ENCODE peak calls at places on chromosomes 4 and X, in five cellular contexts. F, Z, Q, D and P are unnamed samples. For H3K9me3, the result is how much of the 10 kb centered on the place peaks cover.

GRCh38 chr4:5932021-5932553 is 39.2 kb upstream of the CRMP1 start:
- DNase-seq in F (no peak), Z (no peak), Q (no peak), D (no peak), P (no peak)

GRCh38 chr4:18980516-18981233 is 959.1 kb upstream of the LCORL start:
- DNase-seq in F (no peak), Z (no peak), Q (no peak), D (no peak), P (no peak)

GRCh38 chr4:144174401-144175067 is 34.0 kb upstream of the GYPA start:
- DNase-seq in F (no peak), Z (peak), Q (no peak), D (no peak), P (no peak)

GRCh38 chrX:101025126-101025525 is 26.8 kb downstream of the TRMT2B start:
- DNase-seq in F (no peak), Z (no peak), Q (no peak), D (no peak), P (no peak)

GRCh38 chr4:123833156-123833555 is 436.6 kb downstream of the SPRY1 start:
- DNase-seq in F (no peak), Z (no peak), Q (no peak), D (no peak), P (no peak)

GRCh38 chrX:143634701-143635442 is 1.0 kb downstream of the SLITRK4 start:
- DNase-seq in F (no peak), Z (peak), Q (no peak), D (no peak), P (no peak)

GRCh38 chr4:10115271-10115656 is 1.3 kb downstream of the WDR1 start:
- DNase-seq in F (peak), Z (peak), Q (no peak), D (no peak), P (no peak)

GRCh38 chr4:128347175-128347868 is 59.7 kb upstream of the PGRMC2 start:
- DNase-seq in F (no peak), Z (peak), Q (no peak), D (no peak), P (no peak)

GRCh38 chr4:142719854-142720541 is 126.1 kb downstream of the INPP4B start:
- DNase-seq in F (no peak), Z (peak), Q (no peak), D (no peak), P (no peak)

GRCh38 chr4:88439161-88439760 is 17.7 kb upstream of the HERC5 start:
- DNase-seq in F (no peak), Z (no peak), Q (peak), D (peak), P (no peak)

GRCh38 chr4:79331126-79331876 is 5.4 kb upstream of the NAA11 start:
- DNase-seq in F (no peak), Z (peak), Q (no peak), D (no peak), P (no peak)

GRCh38 chr4:151519728-151520415 is 110.9 kb downstream of the FHIP1A start:
- DNase-seq in F (no peak), Z (no peak), Q (no peak), D (no peak), P (no peak)

DNA sequence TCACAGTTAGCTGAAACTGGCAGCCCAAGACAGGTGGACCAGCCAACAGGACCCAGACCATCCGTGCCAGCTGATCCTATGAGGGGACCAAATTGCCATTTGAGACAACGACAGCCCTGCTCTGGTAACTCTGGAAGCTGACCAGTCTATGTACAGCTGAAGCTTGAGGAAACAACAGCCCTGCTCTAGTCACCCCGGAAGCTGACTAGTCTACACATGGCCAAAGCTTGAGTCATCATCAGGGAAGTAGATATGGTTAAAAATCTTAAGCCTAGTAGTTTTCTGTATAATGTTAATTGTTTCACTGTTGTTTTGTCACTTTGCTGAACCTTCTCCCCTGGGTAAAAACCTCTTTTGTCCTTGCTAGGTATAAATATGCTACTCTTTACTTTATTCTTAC is 905.4 kb upstream of the NDST4 start:
- DNase-seq in F (no peak), Z (no peak), Q (no peak), D (no peak), P (no peak)
- H3K9me3 ChIP-seq in F (under half), Z (under half), Q (under half), D (under half), P (under half)

GRCh38 chrX:107429090-107429489 is 20.4 kb upstream of the FRMPD3 start:
- DNase-seq in F (no peak), Z (peak), Q (no peak), D (no peak), P (no peak)
- TF ChIP-seq CTCF in F (no peak), Z (peak), Q (no peak), D (no peak), P (no peak)

GRCh38 chrX:154315416-154315815 is 19.8 kb downstream of the TKTL1 start:
- DNase-seq in F (no peak), Z (no peak), Q (no peak), D (no peak), P (no peak)
- H3K9me3 ChIP-seq in F (under half), Z (under half), Q (under half), D (under half), P (under half)

GRCh38 chr4:29075366-29075765 is 1644.8 kb upstream of the PCDH7 start:
- DNase-seq in F (no peak), Z (no peak), Q (no peak), D (no peak), P (no peak)

GRCh38 chr4:29081230-29081955 is 1638.8 kb upstream of the PCDH7 start:
- DNase-seq in F (no peak), Z (peak), Q (no peak), D (no peak), P (no peak)

GRCh38 chr4:29082684-29083083 is 1637.5 kb upstream of the PCDH7 start:
- DNase-seq in F (no peak), Z (no peak), Q (no peak), D (no peak), P (no peak)

GRCh38 chr4:29073571-29073970 is 1646.6 kb upstream of the PCDH7 start:
- DNase-seq in F (no peak), Z (no peak), Q (no peak), D (no peak), P (no peak)

GRCh38 chr4:29079260-29079659 is 1640.9 kb upstream of the PCDH7 start:
- DNase-seq in F (no peak), Z (no peak), Q (no peak), D (no peak), P (no peak)
- TF ChIP-seq CTCF in F (no peak), Z (no peak), Q (no peak), D (no peak), P (no peak)